ENCODE peak calls at places on chromosomes 12 and 14, in five cellular contexts. U is effector memory CD4-positive, alpha-beta T cell; R is adrenal gland; V is psoas muscle; M is astrocyte of the spinal cord. H is an unnamed sample.

GRCh38 chr12:33588082-33588712 is 148.6 kb upstream of the SYT10 start:
- DNase-seq in M (peak), V (no peak), R (peak), U (no peak), H (peak)

GRCh38 chr12:22275847-22276246 is 58.7 kb downstream of the ST8SIA1 start:
- DNase-seq in M (peak), V (peak), U (no peak), R (peak), H (peak)

GRCh38 chr12:105820407-105821140 is 318.2 kb downstream of the NUAK1 start:
- DNase-seq in U (no peak), R (peak), M (peak), V (peak), H (peak)

GRCh38 chr14:22485178-22485577 is 103.8 kb downstream of the DAD1 start:
- DNase-seq in M (peak), U (no peak), V (no peak), R (no peak), H (no peak)

GRCh38 chr14:46985529-46986137 is 334.1 kb upstream of the RPL10L start:
- DNase-seq in M (no peak), R (no peak), V (no peak), U (no peak), H (no peak)

GRCh38 chr14:90453401-90453951 is 56.6 kb downstream of the CALM1 start:
- DNase-seq in U (no peak), V (no peak), M (peak), R (peak), H (peak)

GRCh38 chr14:55772521-55772920 is 192.5 kb downstream of the KTN1 start:
- DNase-seq in R (no peak), U (no peak), M (peak), V (no peak), H (no peak)

GRCh38 chr12:19850341-19851065 is 411.2 kb downstream of the AEBP2 start:
- DNase-seq in U (no peak), V (no peak), M (peak), R (no peak), H (no peak)

GRCh38 chr14:75340921-75341320 is 62.3 kb downstream of the FOS start:
- DNase-seq in R (peak), U (no peak), V (peak), M (peak), H (peak)

GRCh38 chr14:77086017-77086727 is 11.9 kb upstream of the CIPC start:
- DNase-seq in R (no peak), V (no peak), M (peak), U (peak), H (no peak)

GRCh38 chr12:93315907-93316622 is 61.7 kb upstream of the NUDT4 start:
- DNase-seq in U (no peak), M (no peak), R (no peak), V (no peak), H (no peak)

GRCh38 chr12:27469161-27469560 is 22.6 kb downstream of the SMCO2 start:
- DNase-seq in R (no peak), M (no peak), V (no peak), U (no peak), H (no peak)

GRCh38 chr14:23631234-23631633 is 4.9 kb upstream of the DHRS2 start:
- DNase-seq in M (no peak), U (no peak), V (no peak), R (no peak), H (no peak)

GRCh38 chr14:100989924-100990323 is 86.4 kb upstream of the RTL1 start:
- DNase-seq in V (no peak), R (no peak), U (no peak), M (no peak), H (no peak)

GRCh38 chr12:3496964-3497363 is 6.0 kb downstream of the PRMT8 start:
- DNase-seq in U (no peak), M (no peak), R (no peak), V (no peak), H (peak)

GRCh38 chr14:103997391-103997790 is 55.1 kb upstream of the RD3L start:
- DNase-seq in U (no peak), V (no peak), M (no peak), R (no peak), H (no peak)

GRCh38 chr14:63910593-63911363 is 58.0 kb downstream of the SYNE2 start:
- DNase-seq in U (no peak), R (no peak), M (no peak), V (no peak), H (no peak)

GRCh38 chr14:63493246-63493645 is 49.9 kb downstream of the PPP2R5E start:
- DNase-seq in M (no peak), U (no peak), V (no peak), R (no peak), H (peak)

H was measured in body of pancreas.